ENCODE peak calls at places on chromosomes 13 and 19, in ten cellular contexts. C is left ventricle myocardium inferior, U is brain microvascular endothelial cell, B is neural progenitor cell, M is GM23248, Y is body of pancreas, E is iPS DF 6.9, V is cardiac muscle cell, W is thoracic aorta, L is endodermal cell. R is an unnamed sample.

GRCh38 chr13:107585466-107585865 is 629.9 kb downstream of the LIG4 start:
- DNase-seq in C (no peak), U (no peak), B (no peak), M (peak; percentile 34), Y (no peak), E (no peak), V (no peak), W (no peak), L (no peak), R (no peak)

GRCh38 chr13:112106467-112107141 is 39.7 kb downstream of the SOX1 start:
- DNase-seq in C (no peak), U (no peak), B (peak; percentile 88), M (no peak), Y (no peak), E (no peak), V (no peak), W (no peak), L (peak; percentile 73), R (no peak)

GRCh38 chr19:56660381-56661105 is 11.0 kb downstream of the ZNF835 start:
- DNase-seq in C (peak; percentile 27), U (no peak), B (no peak), M (no peak), Y (no peak), E (no peak), V (no peak), W (no peak), L (no peak), R (no peak)

GRCh38 chr19:7395360-7395781 is 46.6 kb downstream of the ARHGEF18 start:
- DNase-seq in C (no peak), U (no peak), B (peak; percentile 41), M (peak; percentile 54), Y (no peak), E (no peak), V (peak; percentile 10), W (no peak), L (peak; percentile 55), R (no peak)

GRCh38 chr13:74920945-74921725 is 560.8 kb downstream of the TBC1D4 start:
- DNase-seq in C (no peak), U (no peak), B (no peak), M (no peak), Y (no peak), E (no peak), V (no peak), W (no peak), L (no peak), R (no peak)

GRCh38 chr13:46831588-46832194 is 34.7 kb upstream of the ESD start:
- DNase-seq in C (no peak), U (peak; percentile 46), B (peak; percentile 61), M (peak; percentile 57), Y (peak; percentile 16), E (peak; percentile 18), V (peak; percentile 71), W (no peak), L (peak; percentile 78), R (peak; percentile 34)

GRCh38 chr19:17469092-17469370 is 1.3 kb upstream of the SLC27A1 start:
- DNase-seq in C (no peak), U (no peak), B (no peak), M (peak; percentile 77), Y (no peak), E (no peak), V (no peak), W (no peak), L (no peak), R (no peak)

GRCh38 chr19:6767357-6768235 is at the start of gene SH2D3A:
- DNase-seq in C (peak; percentile 51), U (peak; percentile 28), B (peak; percentile 96), M (peak; percentile 19), Y (peak; percentile 97), E (peak; percentile 84), V (peak; percentile 56), W (no peak), L (peak; percentile 99), R (peak; percentile 94)

GRCh38 chr19:18233224-18233825 is 7.1 kb upstream of the PDE4C start:
- DNase-seq in C (no peak), U (no peak), B (peak; percentile 96), M (peak; percentile 68), Y (peak; percentile 55), E (no peak), V (peak; percentile 57), W (no peak), L (peak; percentile 96), R (no peak)

GRCh38 chr19:53977991-53978731 is 13.3 kb upstream of the CACNG6 start:
- DNase-seq in C (peak; percentile 50), U (peak; percentile 91), B (peak; percentile 99), M (peak; percentile 92), Y (no peak), E (peak; percentile 98), V (peak; percentile 99), W (peak; percentile 3), L (peak; percentile 98), R (peak; percentile 42)

GRCh38 chr19:55809381-55810058 is 22.3 kb downstream of the NLRP11 start:
- DNase-seq in C (peak; percentile 17), U (peak; percentile 32), B (peak; percentile 43), M (peak; percentile 70), Y (peak; percentile 79), E (peak; percentile 47), V (peak; percentile 48), W (no peak), L (peak; percentile 69), R (peak; percentile 38)

GRCh38 chr13:46721054-46721453 is 75.9 kb downstream of the ESD start:
- DNase-seq in C (peak; percentile 19), U (peak; percentile 56), B (peak; percentile 62), M (peak; percentile 76), Y (peak; percentile 58), E (peak; percentile 7), V (peak; percentile 68), W (no peak), L (peak; percentile 74), R (no peak)

GRCh38 chr19:3426433-3426832 is 53.9 kb downstream of the SMIM24 start:
- DNase-seq in C (no peak), U (no peak), B (no peak), M (no peak), Y (no peak), E (no peak), V (no peak), W (no peak), L (no peak), R (no peak)

DNA sequence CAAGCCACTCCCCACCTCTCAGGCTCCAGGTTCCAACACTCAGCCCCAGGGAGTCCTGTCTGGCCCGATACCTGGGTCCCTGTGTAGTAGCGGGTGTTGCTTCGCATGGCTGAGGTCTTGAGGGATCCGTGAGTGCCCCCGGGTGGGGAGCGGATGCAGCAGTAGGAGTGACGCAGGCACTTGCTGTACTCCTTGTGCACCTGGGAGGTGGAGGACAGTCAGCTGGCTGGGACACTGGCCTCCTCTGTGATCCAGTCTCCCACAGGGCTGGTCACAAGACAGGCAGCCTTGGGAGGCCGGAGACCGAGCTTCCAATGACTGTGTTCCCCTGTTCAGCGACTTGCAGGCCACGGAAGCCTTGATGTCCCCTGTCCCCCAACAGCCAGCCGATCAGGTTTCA is 16.3 kb upstream of the ASF1B start:
- DNase-seq in C (no peak), U (no peak), B (no peak), M (no peak), Y (no peak), E (no peak), V (no peak), W (no peak), L (no peak), R (no peak)
- H3K27ac ChIP-seq in C (no peak overlapping the region), U (no peak overlapping the region), B (no peak overlapping the region), M (no peak overlapping the region), Y (no peak overlapping the region), E (no peak overlapping the region), V (no peak overlapping the region), W (no peak overlapping the region), L (no peak overlapping the region), R (no peak overlapping the region)

DNA sequence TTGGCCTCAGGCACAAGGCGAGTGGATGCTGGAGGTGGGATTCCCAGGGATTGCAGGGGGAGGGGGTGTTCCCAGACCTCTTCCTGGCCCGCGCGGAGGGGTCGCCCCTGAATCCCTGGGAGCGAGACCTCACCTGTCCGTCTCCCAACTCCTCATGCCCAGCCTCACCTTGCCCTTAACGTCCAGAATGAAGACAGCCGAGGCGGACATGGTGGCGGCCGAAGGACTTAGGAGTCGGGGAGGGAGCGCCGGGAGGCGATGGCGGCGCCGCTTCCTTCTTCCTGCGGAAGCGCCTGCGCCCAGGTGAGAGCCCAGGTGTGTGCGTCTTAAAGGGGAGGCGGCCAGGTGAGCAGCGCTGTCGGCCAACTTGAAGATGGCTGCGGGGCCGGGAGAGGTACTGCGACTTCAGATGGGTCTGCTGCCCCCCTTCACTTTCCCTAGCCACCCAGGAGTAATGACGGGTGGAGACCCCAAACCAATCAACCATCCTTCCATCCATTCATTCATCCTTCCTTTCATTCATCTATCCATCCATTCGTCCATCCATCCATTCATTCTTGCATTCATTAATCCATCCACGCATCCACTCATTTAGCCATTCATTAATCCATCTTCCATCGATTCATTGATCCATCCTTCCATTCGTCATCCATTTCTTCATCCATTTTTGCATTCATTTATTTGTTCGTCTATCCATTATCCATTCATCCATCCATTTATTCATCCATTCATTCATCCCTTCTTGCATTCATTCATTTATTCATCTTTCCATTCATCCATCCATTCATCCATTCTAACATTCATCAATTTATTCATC is at the start of gene AP1M2:
- DNase-seq in C (no peak), U (no peak), B (no peak), M (no peak), Y (peak; percentile 59), E (no peak), V (no peak), W (no peak), L (peak; percentile 91), R (no peak)
- H3K27ac ChIP-seq in C (no peak within 1 kb of the TSS), U (no peak within 1 kb of the TSS), B (no peak within 1 kb of the TSS), M (no peak within 1 kb of the TSS), Y (peak within 1 kb of the TSS; percentile 47), E (no peak within 1 kb of the TSS), V (no peak within 1 kb of the TSS), W (no peak within 1 kb of the TSS), L (no peak within 1 kb of the TSS), R (peak within 1 kb of the TSS; percentile 58)

DNA sequence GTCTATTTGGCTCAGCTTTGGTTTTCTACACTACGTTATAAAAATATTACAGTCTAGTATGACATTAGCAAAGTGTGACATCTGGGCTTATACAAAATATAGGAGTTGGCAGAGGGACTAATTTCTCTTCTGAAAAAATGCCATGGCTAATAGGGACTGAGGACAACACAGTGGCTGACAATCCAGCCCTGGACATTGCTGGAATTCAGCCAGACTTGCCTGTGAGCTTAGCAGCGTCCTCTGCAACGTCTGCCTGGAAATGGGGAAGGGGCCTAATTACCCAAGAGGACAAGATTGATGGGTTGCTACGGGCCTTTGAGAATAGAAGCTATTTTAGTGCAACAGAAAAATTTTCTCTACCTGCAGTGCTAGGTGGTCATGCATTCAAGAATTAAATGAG is 283.4 kb upstream of the SLC10A2 start:
- DNase-seq in C (no peak), U (no peak), B (no peak), M (no peak), Y (no peak), E (no peak), V (no peak), W (no peak), L (no peak), R (no peak)
- H3K27ac ChIP-seq in C (peak overlapping the region; percentile 69), U (no peak overlapping the region), B (no peak overlapping the region), M (no peak overlapping the region), Y (no peak overlapping the region), E (no peak overlapping the region), V (no peak overlapping the region), W (no peak overlapping the region), L (no peak overlapping the region), R (no peak overlapping the region)

GRCh38 chr13:101623469-101624209 is 171.2 kb downstream of the ITGBL1 start:
- DNase-seq in C (no peak), U (peak; percentile 20), B (no peak), M (peak; percentile 52), Y (no peak), E (no peak), V (no peak), W (no peak), L (no peak), R (no peak)
- H3K27ac ChIP-seq in C (peak overlapping the region; percentile 27), U (peak overlapping the region; percentile 23), B (no peak overlapping the region), M (peak overlapping the region; percentile 7), Y (no peak overlapping the region), E (no peak overlapping the region), V (no peak overlapping the region), W (peak overlapping the region; percentile 81), L (no peak overlapping the region), R (no peak overlapping the region)